ENCODE peak calls at places on chromosomes 12 and 14, in nine cellular contexts. J, X, G, U, Q, S, D, Y and C are unnamed samples.

GRCh38 chr12:13573698-13574321 is 377.3 kb downstream of the EMP1 start:
- DNase-seq in G (no peak), S (no peak), Q (peak; percentile 40), U (no peak), D (no peak), X (peak; percentile 52), J (peak; percentile 51), Y (peak; percentile 12), C (no peak)

GRCh38 chr12:48285751-48286650 is 64.7 kb downstream of the ZNF641 start:
- DNase-seq in X (no peak), G (no peak), Y (no peak), D (no peak), U (no peak), Q (no peak), J (no peak), S (no peak), C (peak; percentile 46)

GRCh38 chr14:77991128-77991772 is 178.9 kb upstream of the NRXN3 start:
- DNase-seq in S (no peak), Q (no peak), G (no peak), U (peak; percentile 69), J (peak; percentile 17), D (no peak), Y (no peak), X (no peak), C (no peak)

GRCh38 chr14:92549096-92549852 is 35.7 kb downstream of the RIN3 start:
- DNase-seq in G (no peak), Q (no peak), X (no peak), S (no peak), J (no peak), U (no peak), Y (no peak), D (peak; percentile 45), C (no peak)

GRCh38 chr12:10940389-10940788 is 1.3 kb upstream of the TAS2R14 start:
- DNase-seq in X (peak; percentile 78), Q (no peak), J (peak; percentile 65), Y (peak; percentile 70), D (no peak), S (no peak), G (no peak), U (no peak), C (no peak)

GRCh38 chr14:50008562-50009355 is 107.6 kb downstream of the VCPKMT start:
- DNase-seq in S (no peak), Y (no peak), X (no peak), G (no peak), U (no peak), Q (no peak), D (no peak), J (peak; percentile 58), C (no peak)

GRCh38 chr14:92651793-92652382 is 96.5 kb downstream of the LGMN start:
- DNase-seq in X (no peak), D (peak; percentile 64), Y (no peak), Q (no peak), G (peak; percentile 34), U (no peak), J (no peak), S (peak; percentile 93), C (no peak)

GRCh38 chr12:27922591-27923139 is 49.9 kb downstream of the PTHLH start:
- DNase-seq in Q (no peak), S (no peak), J (peak; percentile 35), U (no peak), G (no peak), D (no peak), X (peak; percentile 86), Y (peak; percentile 36), C (peak; percentile 21)

GRCh38 chr12:104182621-104183378 is 32.8 kb upstream of the TXNRD1 start:
- DNase-seq in X (peak; percentile 73), S (no peak), U (no peak), Y (no peak), D (no peak), J (no peak), G (no peak), Q (no peak), C (no peak)

GRCh38 chr12:5492562-5492961 is 60.7 kb downstream of the NTF3 start:
- DNase-seq in J (no peak), X (no peak), G (no peak), Q (no peak), D (no peak), Y (no peak), S (no peak), U (no peak), C (no peak)
- TF ChIP-seq CTCF in J (no peak), X (no peak), G (no peak), Q (no peak), D (peak; percentile 22), Y (no peak), S (no peak), U (no peak), C (no peak)

GRCh38 chr12:107564946-107565345 is 120.7 kb upstream of the PWP1 start:
- DNase-seq in J (peak; percentile 51), Q (peak; percentile 30), S (peak; percentile 46), G (no peak), Y (no peak), X (peak; percentile 39), U (peak; percentile 52), D (no peak), C (peak; percentile 14)
- TF ChIP-seq CTCF in J (peak; percentile 32), Q (peak; percentile 35), S (no peak), G (no peak), Y (peak; percentile 38), X (peak; percentile 67), U (peak; percentile 94), D (peak; percentile 37), C (peak; percentile 63)

GRCh38 chr14:81302613-81303012 is 81.9 kb upstream of the GTF2A1 start:
- DNase-seq in D (no peak), J (peak; percentile 22), U (peak; percentile 39), S (no peak), X (no peak), G (no peak), Q (no peak), Y (no peak), C (no peak)
- TF ChIP-seq CTCF in D (no peak), J (no peak), U (peak; percentile 26), S (no peak), X (no peak), G (no peak), Q (no peak), Y (no peak), C (peak; percentile 0)

GRCh38 chr12:115134298-115134697 is 450.3 kb upstream of the TBX3 start:
- DNase-seq in X (no peak), U (no peak), Y (no peak), S (no peak), Q (no peak), D (no peak), G (no peak), J (no peak), C (no peak)
- TF ChIP-seq CTCF in X (no peak), U (no peak), Y (no peak), S (no peak), Q (no peak), D (no peak), G (no peak), J (no peak), C (no peak)